ENCODE peak calls at places on chromosomes 5 and 9, in ten cellular contexts. One of them, this sample, is unnamed.

GRCh38 chr5:170297589-170298462 is at the start of gene LCP2:
- DNase-seq in HCT116: no peak
- DNase-seq in NB4: peak; percentile 75
- DNase-seq in GM12878: no peak
- DNase-seq in testis: no peak
- DNase-seq in sigmoid colon: peak; percentile 59
- DNase-seq in tibial nerve: no peak
- DNase-seq in H1: no peak
- DNase-seq in A549: no peak
- DNase-seq in heart left ventricle: no peak
- DNase-seq in this sample: no peak

GRCh38 chr5:35853652-35854051 is 3.0 kb upstream of the IL7R start:
- DNase-seq in heart left ventricle: peak; percentile 59
- DNase-seq in GM12878: no peak
- DNase-seq in HCT116: no peak
- DNase-seq in tibial nerve: no peak
- DNase-seq in testis: peak; percentile 47
- DNase-seq in H1: no peak
- DNase-seq in sigmoid colon: no peak
- DNase-seq in NB4: no peak
- DNase-seq in A549: no peak
- DNase-seq in this sample: no peak

GRCh38 chr9:86713456-86713855 is 233.8 kb downstream of the GAS1 start:
- DNase-seq in testis: no peak
- DNase-seq in H1: no peak
- DNase-seq in HCT116: no peak
- DNase-seq in GM12878: no peak
- DNase-seq in heart left ventricle: no peak
- DNase-seq in NB4: no peak
- DNase-seq in tibial nerve: no peak
- DNase-seq in sigmoid colon: no peak
- DNase-seq in A549: no peak
- DNase-seq in this sample: no peak

GRCh38 chr9:134384811-134385479 is 58.7 kb downstream of the RXRA start:
- DNase-seq in GM12878: no peak
- DNase-seq in NB4: peak; percentile 24
- DNase-seq in A549: no peak
- DNase-seq in heart left ventricle: no peak
- DNase-seq in H1: no peak
- DNase-seq in HCT116: no peak
- DNase-seq in testis: peak; percentile 43
- DNase-seq in sigmoid colon: no peak
- DNase-seq in tibial nerve: no peak
- DNase-seq in this sample: no peak

GRCh38 chr5:78638423-78638822 is 10.1 kb downstream of the LHFPL2 start:
- DNase-seq in testis: peak; percentile 87
- DNase-seq in HCT116: no peak
- DNase-seq in NB4: no peak
- DNase-seq in A549: peak; percentile 84
- DNase-seq in H1: no peak
- DNase-seq in sigmoid colon: peak; percentile 77
- DNase-seq in GM12878: no peak
- DNase-seq in heart left ventricle: peak; percentile 76
- DNase-seq in tibial nerve: peak; percentile 19
- DNase-seq in this sample: peak; percentile 83

GRCh38 chr5:10689391-10690081 is 71.5 kb downstream of the DAP start:
- DNase-seq in heart left ventricle: no peak
- DNase-seq in testis: peak; percentile 29
- DNase-seq in HCT116: no peak
- DNase-seq in H1: peak; percentile 87
- DNase-seq in NB4: peak; percentile 72
- DNase-seq in sigmoid colon: no peak
- DNase-seq in GM12878: no peak
- DNase-seq in tibial nerve: no peak
- DNase-seq in A549: peak; percentile 64
- DNase-seq in this sample: no peak

GRCh38 chr5:66074891-66075290 is 69.2 kb upstream of the SREK1 start:
- DNase-seq in tibial nerve: no peak
- DNase-seq in testis: no peak
- DNase-seq in HCT116: no peak
- DNase-seq in NB4: no peak
- DNase-seq in heart left ventricle: no peak
- DNase-seq in GM12878: no peak
- DNase-seq in H1: no peak
- DNase-seq in A549: no peak
- DNase-seq in sigmoid colon: no peak
- DNase-seq in this sample: no peak

GRCh38 chr9:113220467-113221002 is 542 bp downstream of the FKBP15 start:
- DNase-seq in A549: no peak
- DNase-seq in sigmoid colon: no peak
- DNase-seq in heart left ventricle: no peak
- DNase-seq in H1: no peak
- DNase-seq in tibial nerve: no peak
- DNase-seq in GM12878: no peak
- DNase-seq in NB4: no peak
- DNase-seq in HCT116: no peak
- DNase-seq in testis: no peak
- DNase-seq in this sample: no peak

GRCh38 chr5:129399069-129399468 is 61.0 kb upstream of the ADAMTS19 start:
- DNase-seq in testis: no peak
- DNase-seq in H1: no peak
- DNase-seq in HCT116: no peak
- DNase-seq in NB4: no peak
- DNase-seq in heart left ventricle: no peak
- DNase-seq in sigmoid colon: no peak
- DNase-seq in A549: no peak
- DNase-seq in GM12878: no peak
- DNase-seq in tibial nerve: no peak
- DNase-seq in this sample: no peak

GRCh38 chr9:14811844-14812243 is 89.3 kb upstream of the CER1 start:
- DNase-seq in tibial nerve: no peak
- DNase-seq in NB4: no peak
- DNase-seq in sigmoid colon: no peak
- DNase-seq in HCT116: no peak
- DNase-seq in testis: no peak
- DNase-seq in H1: no peak
- DNase-seq in A549: no peak
- DNase-seq in heart left ventricle: no peak
- DNase-seq in GM12878: no peak
- DNase-seq in this sample: no peak
- TF ChIP-seq POLR2A in tibial nerve: no peak
- TF ChIP-seq POLR2A in NB4: no peak
- TF ChIP-seq POLR2A in sigmoid colon: no peak
- TF ChIP-seq POLR2A in HCT116: no peak
- TF ChIP-seq POLR2A in testis: no peak
- TF ChIP-seq POLR2A in H1: no peak
- TF ChIP-seq POLR2A in A549: no peak
- TF ChIP-seq POLR2A in heart left ventricle: no peak
- TF ChIP-seq POLR2A in GM12878: no peak
- TF ChIP-seq POLR2A in this sample: no peak

GRCh38 chr9:129889461-129889935 is 54.2 kb downstream of the USP20 start:
- DNase-seq in H1: no peak
- DNase-seq in sigmoid colon: no peak
- DNase-seq in tibial nerve: no peak
- DNase-seq in HCT116: no peak
- DNase-seq in heart left ventricle: no peak
- DNase-seq in GM12878: no peak
- DNase-seq in A549: no peak
- DNase-seq in NB4: peak; percentile 63
- DNase-seq in testis: no peak
- DNase-seq in this sample: no peak
- H3K4me3 ChIP-seq in H1: no peak overlapping the region
- H3K4me3 ChIP-seq in sigmoid colon: no peak overlapping the region
- H3K4me3 ChIP-seq in tibial nerve: no peak overlapping the region
- H3K4me3 ChIP-seq in HCT116: no peak overlapping the region
- H3K4me3 ChIP-seq in heart left ventricle: no peak overlapping the region
- H3K4me3 ChIP-seq in GM12878: no peak overlapping the region
- H3K4me3 ChIP-seq in A549: no peak overlapping the region
- H3K4me3 ChIP-seq in NB4: no peak overlapping the region
- H3K4me3 ChIP-seq in testis: no peak overlapping the region
- H3K4me3 ChIP-seq in this sample: no peak overlapping the region

GRCh38 chr5:177387405-177387804 is 3.2 kb downstream of the SLC34A1 start:
- DNase-seq in tibial nerve: no peak
- DNase-seq in HCT116: no peak
- DNase-seq in NB4: no peak
- DNase-seq in testis: no peak
- DNase-seq in heart left ventricle: no peak
- DNase-seq in sigmoid colon: no peak
- DNase-seq in GM12878: no peak
- DNase-seq in H1: no peak
- DNase-seq in A549: no peak
- DNase-seq in this sample: no peak

GRCh38 chr5:177390363-177391300 is 6.4 kb downstream of the SLC34A1 start:
- DNase-seq in tibial nerve: peak; percentile 87
- DNase-seq in sigmoid colon: peak; percentile 89
- DNase-seq in testis: peak; percentile 92
- DNase-seq in HCT116: peak; percentile 81
- DNase-seq in NB4: peak; percentile 86
- DNase-seq in GM12878: peak; percentile 74
- DNase-seq in heart left ventricle: peak; percentile 83
- DNase-seq in H1: peak; percentile 95
- DNase-seq in A549: peak; percentile 98
- DNase-seq in this sample: peak; percentile 84

GRCh38 chr5:177388521-177389052 is 4.4 kb downstream of the SLC34A1 start:
- DNase-seq in sigmoid colon: no peak
- DNase-seq in A549: no peak
- DNase-seq in NB4: no peak
- DNase-seq in H1: no peak
- DNase-seq in GM12878: no peak
- DNase-seq in heart left ventricle: no peak
- DNase-seq in testis: no peak
- DNase-seq in HCT116: no peak
- DNase-seq in tibial nerve: no peak
- DNase-seq in this sample: no peak

GRCh38 chr5:177386542-177386941 is 2.3 kb downstream of the SLC34A1 start:
- DNase-seq in HCT116: no peak
- DNase-seq in GM12878: no peak
- DNase-seq in tibial nerve: no peak
- DNase-seq in NB4: no peak
- DNase-seq in testis: no peak
- DNase-seq in heart left ventricle: no peak
- DNase-seq in H1: no peak
- DNase-seq in A549: no peak
- DNase-seq in sigmoid colon: no peak
- DNase-seq in this sample: no peak

DNA sequence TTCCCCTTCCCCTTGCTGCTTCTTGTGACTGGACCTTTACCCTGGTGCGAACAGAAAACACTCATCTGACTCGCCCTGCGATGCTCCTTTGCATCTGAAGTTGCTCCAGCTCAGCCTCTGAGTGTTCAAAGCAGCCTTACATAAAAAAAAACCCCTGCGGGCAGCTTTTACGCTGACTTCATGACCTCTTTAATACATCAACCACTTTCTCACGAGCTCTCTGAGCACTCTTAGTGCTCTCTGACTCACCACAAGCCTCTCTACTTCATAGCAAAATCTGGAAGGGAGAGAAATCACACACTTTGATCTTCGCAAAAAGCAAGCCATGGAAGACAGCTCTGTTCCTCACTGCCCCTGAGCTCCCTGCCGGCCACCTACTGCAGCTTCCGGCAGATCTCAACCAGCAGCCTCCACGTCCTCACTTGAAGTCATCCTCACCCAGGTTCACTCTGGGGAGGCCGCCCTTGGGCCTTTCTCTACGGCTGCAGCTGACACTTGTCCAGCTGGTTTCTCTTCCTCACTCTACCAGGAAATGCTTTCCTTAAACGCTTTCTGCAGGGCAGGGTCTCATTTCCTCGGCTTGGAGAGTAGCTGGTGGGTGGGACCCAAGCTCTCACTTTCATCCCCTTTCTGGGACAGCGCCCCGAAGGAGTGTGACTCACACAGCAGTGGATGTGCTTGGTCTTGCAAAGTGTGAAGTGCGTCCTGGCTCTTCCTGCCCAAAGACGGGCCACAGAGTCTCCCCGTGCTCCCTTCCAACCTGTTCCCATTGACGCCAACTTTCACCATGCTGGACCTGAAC is 5.3 kb downstream of the SLC34A1 start:
- DNase-seq in testis: no peak
- DNase-seq in tibial nerve: no peak
- DNase-seq in heart left ventricle: no peak
- DNase-seq in NB4: peak; percentile 50
- DNase-seq in sigmoid colon: no peak
- DNase-seq in HCT116: peak; percentile 70
- DNase-seq in GM12878: peak; percentile 71
- DNase-seq in H1: no peak
- DNase-seq in A549: no peak
- DNase-seq in this sample: no peak
- TF ChIP-seq CTCF in testis: no peak
- TF ChIP-seq CTCF in tibial nerve: no peak
- TF ChIP-seq CTCF in heart left ventricle: no peak
- TF ChIP-seq CTCF in NB4: no peak
- TF ChIP-seq CTCF in sigmoid colon: no peak
- TF ChIP-seq CTCF in HCT116: no peak
- TF ChIP-seq CTCF in GM12878: no peak
- TF ChIP-seq CTCF in H1: no peak
- TF ChIP-seq CTCF in A549: no peak
- TF ChIP-seq CTCF in this sample: no peak

GRCh38 chr5:59592101-59592500 is 301.4 kb downstream of the PDE4D start:
- DNase-seq in A549: no peak
- DNase-seq in heart left ventricle: no peak
- DNase-seq in HCT116: no peak
- DNase-seq in NB4: no peak
- DNase-seq in H1: no peak
- DNase-seq in sigmoid colon: no peak
- DNase-seq in GM12878: no peak
- DNase-seq in testis: no peak
- DNase-seq in tibial nerve: no peak
- DNase-seq in this sample: no peak

GRCh38 chr5:59591162-59591561 is 302.4 kb downstream of the PDE4D start:
- DNase-seq in tibial nerve: no peak
- DNase-seq in A549: no peak
- DNase-seq in NB4: no peak
- DNase-seq in GM12878: no peak
- DNase-seq in testis: no peak
- DNase-seq in H1: no peak
- DNase-seq in HCT116: no peak
- DNase-seq in heart left ventricle: no peak
- DNase-seq in sigmoid colon: no peak
- DNase-seq in this sample: no peak

GRCh38 chr5:59587489-59588337 is 305.8 kb downstream of the PDE4D start:
- DNase-seq in H1: peak; percentile 73
- DNase-seq in A549: peak; percentile 39
- DNase-seq in sigmoid colon: peak; percentile 65
- DNase-seq in testis: peak; percentile 65
- DNase-seq in GM12878: no peak
- DNase-seq in HCT116: no peak
- DNase-seq in heart left ventricle: peak; percentile 68
- DNase-seq in tibial nerve: no peak
- DNase-seq in NB4: no peak
- DNase-seq in this sample: no peak

GRCh38 chr5:59586811-59587340 is 306.6 kb downstream of the PDE4D start:
- DNase-seq in heart left ventricle: no peak
- DNase-seq in A549: no peak
- DNase-seq in NB4: no peak
- DNase-seq in sigmoid colon: no peak
- DNase-seq in tibial nerve: no peak
- DNase-seq in testis: no peak
- DNase-seq in HCT116: no peak
- DNase-seq in GM12878: no peak
- DNase-seq in H1: no peak
- DNase-seq in this sample: no peak

GRCh38 chr5:59588922-59589321 is 304.6 kb downstream of the PDE4D start:
- DNase-seq in NB4: no peak
- DNase-seq in GM12878: no peak
- DNase-seq in A549: no peak
- DNase-seq in testis: no peak
- DNase-seq in heart left ventricle: no peak
- DNase-seq in sigmoid colon: no peak
- DNase-seq in HCT116: no peak
- DNase-seq in tibial nerve: no peak
- DNase-seq in H1: no peak
- DNase-seq in this sample: no peak
- TF ChIP-seq POLR2A in NB4: no peak
- TF ChIP-seq POLR2A in GM12878: no peak
- TF ChIP-seq POLR2A in A549: no peak
- TF ChIP-seq POLR2A in testis: no peak
- TF ChIP-seq POLR2A in heart left ventricle: no peak
- TF ChIP-seq POLR2A in sigmoid colon: no peak
- TF ChIP-seq POLR2A in HCT116: no peak
- TF ChIP-seq POLR2A in tibial nerve: no peak
- TF ChIP-seq POLR2A in H1: no peak
- TF ChIP-seq POLR2A in this sample: no peak